ENCODE peak calls at places on chromosomes 4 and X, in five cellular contexts. G is H1, U is NB4, L is transverse colon, F is adrenal gland. H is an unnamed sample.

GRCh38 chrX:71935542-71935941 is 24.9 kb downstream of the NHSL2 start:
- DNase-seq in L (no peak), U (no peak), F (no peak), G (no peak), H (no peak)

GRCh38 chrX:48802089-48802812 is 384 bp downstream of the HDAC6 start:
- DNase-seq in U (peak; percentile 86), G (peak; percentile 27), F (peak; percentile 89), L (peak; percentile 91), H (peak; percentile 47)

GRCh38 chr4:105146286-105147219 is at the start of gene TET2:
- DNase-seq in F (peak; percentile 83), U (peak; percentile 88), L (peak; percentile 78), G (no peak), H (peak; percentile 33)

GRCh38 chr4:81648576-81649272 is 177.0 kb upstream of the RASGEF1B start:
- DNase-seq in U (no peak), F (no peak), G (no peak), L (peak; percentile 15), H (no peak)

GRCh38 chr4:75718529-75718928 is 5.8 kb upstream of the USO1 start:
- DNase-seq in L (no peak), G (no peak), F (no peak), U (no peak), H (no peak)

GRCh38 chrX:121407627-121408026 is 360.2 kb downstream of the GLUD2 start:
- DNase-seq in G (no peak), U (no peak), F (no peak), L (no peak), H (no peak)

GRCh38 chrX:119145241-119145653 is 17.6 kb upstream of the KIAA1210 start:
- DNase-seq in U (peak; percentile 30), F (no peak), L (peak; percentile 10), G (no peak), H (peak; percentile 12)

GRCh38 chrX:19544693-19545305 is 29.5 kb upstream of the MAP3K15 start:
- DNase-seq in G (no peak), L (peak; percentile 43), U (peak; percentile 61), F (peak; percentile 47), H (peak; percentile 12)

GRCh38 chrX:140701480-140701879 is 8.1 kb upstream of the LINC00632 start:
- DNase-seq in F (no peak), L (no peak), U (peak; percentile 31), G (no peak), H (no peak)

GRCh38 chr4:37769590-37769989 is 56.9 kb upstream of the PGM2 start:
- DNase-seq in U (no peak), L (no peak), G (no peak), F (no peak), H (no peak)

GRCh38 chr4:98653890-98654867 is 4.2 kb downstream of the TSPAN5 start:
- DNase-seq in G (no peak), U (no peak), L (no peak), F (no peak), H (peak; percentile 33)

GRCh38 chr4:129929984-129930383 is 834.0 kb downstream of the C4orf33 start:
- DNase-seq in F (no peak), G (no peak), L (no peak), U (no peak), H (no peak)

GRCh38 chr4:7342223-7342576 is 92.5 kb downstream of the PSAPL1 start:
- DNase-seq in U (no peak), G (no peak), F (no peak), L (no peak), H (no peak)

GRCh38 chrX:9997524-9997923 is 30.4 kb downstream of the CLDN34 start:
- DNase-seq in L (no peak), G (no peak), U (no peak), F (no peak), H (no peak)

GRCh38 chrX:95764972-95765451 is 919.6 kb upstream of the DIAPH2 start:
- DNase-seq in G (no peak), L (no peak), U (peak; percentile 46), F (peak; percentile 16), H (peak; percentile 1)

GRCh38 chr4:110668463-110669245 is 45.8 kb upstream of the PITX2 start:
- DNase-seq in F (no peak), G (no peak), L (no peak), U (no peak), H (no peak)

GRCh38 chr4:151569650-151570049 is 160.7 kb downstream of the FHIP1A start:
- DNase-seq in L (no peak), G (no peak), F (no peak), U (no peak), H (no peak)

GRCh38 chr4:148248824-148249223 is 193.4 kb downstream of the NR3C2 start:
- DNase-seq in F (no peak), L (no peak), G (no peak), U (no peak), H (no peak)

GRCh38 chr4:77734928-77735327 is 84.2 kb downstream of the CNOT6L start:
- DNase-seq in G (peak; percentile 2), L (peak; percentile 10), U (peak; percentile 90), F (no peak), H (peak; percentile 0)

GRCh38 chrX:774536-774935 is 143.9 kb downstream of the SHOX start:
- DNase-seq in G (no peak), L (no peak), F (no peak), U (no peak), H (no peak)

GRCh38 chr4:106365613-106366012 is 3.0 kb downstream of the GIMD1 start:
- DNase-seq in U (peak; percentile 77), G (no peak), L (no peak), F (peak; percentile 19), H (peak; percentile 9)

GRCh38 chrX:95055991-95056390 is 1382.0 kb downstream of the FAM133A start:
- DNase-seq in L (no peak), U (no peak), G (no peak), F (no peak), H (no peak)

GRCh38 chrX:131305926-131306325 is 16.8 kb upstream of the IGSF1 start:
- DNase-seq in U (no peak), L (no peak), F (no peak), G (no peak), H (no peak)

GRCh38 chr4:150348079-150348478 is 233.9 kb upstream of the MAB21L2 start:
- DNase-seq in L (no peak), U (peak; percentile 69), F (no peak), G (no peak), H (no peak)

GRCh38 chrX:107025538-107025937 is 25.5 kb upstream of the MORC4 start:
- DNase-seq in G (no peak), U (peak; percentile 25), L (no peak), F (no peak), H (peak; percentile 2)

GRCh38 chr4:184534511-184535391 is 60.4 kb upstream of the IRF2 start:
- DNase-seq in L (no peak), U (peak; percentile 51), F (peak; percentile 33), G (no peak), H (no peak)

GRCh38 chr4:44493924-44494323 is 45.3 kb upstream of the KCTD8 start:
- DNase-seq in G (no peak), U (peak; percentile 20), L (no peak), F (no peak), H (no peak)

GRCh38 chrX:136814847-136815634 is 34.3 kb upstream of the ARHGEF6 start:
- DNase-seq in U (no peak), G (no peak), F (no peak), L (no peak), H (no peak)

GRCh38 chr4:88063634-88064296 is 56.3 kb downstream of the PKD2 start:
- DNase-seq in L (no peak), G (no peak), F (no peak), U (no peak), H (no peak)

DNA sequence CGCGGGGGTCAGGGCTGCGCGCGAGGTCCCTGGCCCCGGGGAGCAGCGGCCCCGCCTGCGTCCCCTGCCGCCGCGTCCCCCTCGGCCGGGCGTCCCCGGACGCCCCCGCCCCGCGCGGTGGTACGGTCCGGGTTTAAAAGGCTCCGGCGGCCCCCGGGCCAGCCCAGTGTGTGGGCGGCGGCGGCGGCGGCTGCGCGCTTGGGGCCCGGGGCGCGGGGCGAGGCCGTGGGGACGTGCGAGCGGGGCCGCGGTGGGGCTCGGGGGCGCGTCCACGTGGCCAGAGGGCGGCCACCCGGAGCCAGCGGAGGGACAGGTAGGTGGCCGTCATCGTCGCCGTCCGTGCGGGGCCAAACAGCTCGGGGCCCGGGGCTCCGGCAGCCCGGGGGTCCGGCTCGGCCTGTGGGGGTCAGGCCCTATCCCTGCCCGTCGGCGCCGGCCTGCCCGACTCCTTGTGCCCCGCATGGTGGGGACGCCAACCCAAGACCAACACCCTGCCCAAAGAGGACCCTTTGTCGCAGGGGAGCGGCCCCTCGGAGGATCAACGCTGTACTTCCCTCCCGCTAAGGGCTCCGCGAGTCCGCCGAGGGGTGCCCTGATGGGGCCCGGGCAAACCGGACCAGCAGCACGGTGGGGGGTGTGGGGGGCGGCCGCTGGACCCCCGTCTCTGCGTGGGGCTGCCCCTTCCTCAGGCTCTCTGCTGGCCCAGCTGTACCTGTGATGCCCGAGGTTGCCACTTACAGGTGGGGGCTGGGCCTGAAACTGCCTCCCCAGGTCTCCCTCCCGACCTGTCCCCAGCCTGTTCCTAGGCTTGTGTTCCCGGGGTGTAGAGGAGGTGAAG is at the start of gene PLXNA3:
- DNase-seq in G (no peak), L (peak; percentile 53), F (no peak), U (peak; percentile 62), H (peak; percentile 62)
- TF ChIP-seq POLR2A in G (peak; percentile 27), L (no peak), F (peak; percentile 55), U (no peak), H (peak; percentile 87)

DNA sequence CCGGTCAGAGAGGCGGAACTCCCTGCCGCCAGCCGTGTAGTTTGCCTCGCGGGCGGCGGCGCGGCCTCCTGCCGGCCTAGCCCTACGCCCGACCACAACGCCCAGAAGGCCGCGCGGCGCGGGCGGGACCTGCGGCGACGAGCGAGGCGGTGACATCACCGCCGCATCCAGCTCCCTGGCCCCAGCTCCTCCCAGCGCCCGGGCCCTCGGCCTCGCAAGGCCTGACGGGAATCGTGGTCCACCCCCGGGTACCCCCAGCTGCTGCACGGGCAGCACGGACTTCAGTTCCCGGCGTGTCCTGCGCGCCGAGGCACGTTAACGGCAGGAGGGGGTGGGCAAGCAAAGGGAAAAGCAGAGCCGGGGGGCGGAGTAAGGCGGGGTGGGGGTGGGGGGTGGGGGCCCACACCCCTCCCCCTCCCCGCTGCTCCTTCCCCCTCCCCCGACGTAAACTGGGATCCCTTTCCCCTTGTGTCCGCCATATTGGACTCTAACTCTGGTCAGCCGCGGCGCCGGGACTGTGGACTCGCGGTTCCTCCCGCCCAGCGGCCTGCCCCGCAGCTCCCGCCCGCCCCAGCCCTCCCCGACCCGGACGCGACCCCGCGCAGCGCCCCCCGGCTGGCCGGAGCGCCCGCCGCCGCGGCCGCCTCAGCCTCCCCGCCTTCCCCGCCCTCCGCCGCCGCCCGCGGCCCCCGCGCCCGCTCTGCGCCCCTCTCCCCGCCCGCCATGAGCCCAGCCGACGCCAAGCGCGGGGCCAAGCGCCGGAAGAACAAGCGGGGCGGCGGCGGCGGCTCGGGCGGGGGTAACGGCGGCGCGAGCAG is at the start of gene FAM193A:
- DNase-seq in F (peak; percentile 100), G (peak; percentile 100), U (peak; percentile 100), L (peak; percentile 99), H (peak; percentile 89)
- TF ChIP-seq POLR2A in F (no peak), G (peak; percentile 47), U (peak; percentile 68), L (no peak), H (peak; percentile 80)

DNA sequence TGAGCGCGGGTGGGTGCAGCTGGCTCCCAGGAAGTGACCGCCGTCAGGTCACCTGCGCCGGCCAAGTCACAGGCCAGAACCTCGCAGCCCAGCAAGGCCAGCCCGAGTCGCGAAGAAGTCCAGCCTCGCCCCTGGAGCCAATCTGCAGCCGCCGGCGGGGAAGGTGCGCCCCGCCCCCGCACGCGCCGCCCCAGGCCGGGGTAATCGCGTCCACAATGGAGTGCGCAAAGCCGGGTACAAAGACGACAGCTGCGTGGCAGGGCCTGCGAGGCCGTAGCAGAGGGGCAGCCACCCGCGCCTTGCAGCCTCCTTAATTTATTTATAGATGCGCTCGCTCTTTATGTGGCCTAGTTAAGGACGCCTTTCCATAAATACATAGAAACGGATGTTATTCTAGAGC is 139.4 kb upstream of the CPEB2 start:
- DNase-seq in G (no peak), L (peak; percentile 31), U (no peak), F (no peak), H (no peak)
- TF ChIP-seq POLR2A in G (no peak), L (no peak), U (no peak), F (no peak), H (no peak)

GRCh38 chrX:129597905-129598304 is 56.9 kb downstream of the APLN start:
- DNase-seq in F (no peak), G (no peak), U (no peak), L (no peak), H (no peak)
- TF ChIP-seq POLR2A in F (no peak), G (no peak), U (no peak), L (no peak), H (no peak)